ENCODE peak calls at places on chromosomes 1 and 21, in eight cellular contexts. Z is endothelial cell of umbilical vein; F is GM23338; G is neuronal stem cell; E is gastrocnemius medialis; U is neural progenitor cell; T is cardiac muscle cell; J is CD8-positive, alpha-beta T cell. N is an unnamed sample.
A peak's percentile ranks its signal among the peaks of the same experiment; 100 is the strongest.

GRCh38 chr1:10415211-10415930 is 14.9 kb upstream of the CENPS start:
- DNase-seq in Z (peak; percentile 84), F (peak; percentile 21), G (no peak), E (peak; percentile 33), U (no peak), T (peak; percentile 87), J (no peak), N (no peak)

GRCh38 chr1:230869499-230869898 is 1.2 kb upstream of the C1orf198 start:
- DNase-seq in Z (no peak), F (no peak), G (no peak), E (no peak), U (no peak), T (peak; percentile 72), J (no peak), N (no peak)

GRCh38 chr1:56029329-56030003 is 549.9 kb downstream of the PLPP3 start:
- DNase-seq in Z (no peak), F (peak; percentile 2), G (no peak), E (no peak), U (no peak), T (no peak), J (no peak), N (no peak)

GRCh38 chr21:35940074-35940927 is 120.0 kb downstream of the SETD4 start:
- DNase-seq in Z (peak; percentile 76), F (peak; percentile 80), G (peak; percentile 71), E (peak; percentile 32), U (peak; percentile 86), T (peak; percentile 89), J (no peak), N (peak; percentile 32)

GRCh38 chr1:156627313-156627880 is 8.2 kb downstream of the HAPLN2 start:
- DNase-seq in Z (peak; percentile 57), F (peak; percentile 75), G (no peak), E (no peak), U (peak; percentile 64), T (peak; percentile 47), J (no peak), N (no peak)

GRCh38 chr1:111620412-111620971 is 903 bp downstream of the RAP1A start:
- DNase-seq in Z (peak; percentile 25), F (peak; percentile 45), G (no peak), E (no peak), U (no peak), T (no peak), J (no peak), N (peak; percentile 48)

GRCh38 chr1:238029126-238029525 is 138.4 kb upstream of the ZP4 start:
- DNase-seq in Z (no peak), F (no peak), G (no peak), E (no peak), U (no peak), T (no peak), J (no peak), N (no peak)

GRCh38 chr1:58401991-58402390 is 144.5 kb downstream of the OMA1 start:
- DNase-seq in Z (peak; percentile 26), F (no peak), G (no peak), E (no peak), U (no peak), T (peak; percentile 41), J (no peak), N (no peak)

GRCh38 chr1:89523597-89524368 is 846 bp upstream of the LRRC8B start:
- DNase-seq in Z (peak; percentile 74), F (peak; percentile 75), G (peak; percentile 60), E (peak; percentile 53), U (peak; percentile 85), T (peak; percentile 48), J (no peak), N (peak; percentile 36)

GRCh38 chr1:30036229-30036547 is 687.2 kb downstream of the MATN1 start:
- DNase-seq in Z (no peak), F (no peak), G (no peak), E (no peak), U (no peak), T (no peak), J (no peak), N (no peak)

GRCh38 chr1:42936309-42937078 is 22.2 kb downstream of the SLC2A1 start:
- DNase-seq in Z (no peak), F (no peak), G (no peak), E (peak; percentile 43), U (no peak), T (peak; percentile 60), J (no peak), N (peak; percentile 19)
- H3K4me1 ChIP-seq in Z (peaks cover 21% of the 10 kb centered on the region), F (peaks cover 40% of the 10 kb centered on the region), G (peaks cover 61% of the 10 kb centered on the region), E (peaks cover 5% of the 10 kb centered on the region), U (peaks cover 12% of the 10 kb centered on the region), T (peaks cover 22% of the 10 kb centered on the region), J (peaks cover 79% of the 10 kb centered on the region), N (peaks cover 51% of the 10 kb centered on the region)

GRCh38 chr1:15155191-15155590 is 1.6 kb downstream of the TMEM51 start:
- DNase-seq in Z (no peak), F (no peak), G (no peak), E (no peak), U (no peak), T (no peak), J (no peak), N (no peak)

GRCh38 chr1:15157524-15158399 is 4.2 kb downstream of the TMEM51 start:
- DNase-seq in Z (no peak), F (peak; percentile 34), G (no peak), E (no peak), U (no peak), T (no peak), J (no peak), N (no peak)

GRCh38 chr1:15154480-15155036 is 1.0 kb downstream of the TMEM51 start:
- DNase-seq in Z (no peak), F (peak; percentile 80), G (no peak), E (no peak), U (peak; percentile 73), T (peak; percentile 47), J (no peak), N (peak; percentile 26)

GRCh38 chr1:15156807-15157380 is 3.3 kb downstream of the TMEM51 start:
- DNase-seq in Z (no peak), F (peak; percentile 51), G (no peak), E (no peak), U (peak; percentile 37), T (no peak), J (no peak), N (no peak)

DNA sequence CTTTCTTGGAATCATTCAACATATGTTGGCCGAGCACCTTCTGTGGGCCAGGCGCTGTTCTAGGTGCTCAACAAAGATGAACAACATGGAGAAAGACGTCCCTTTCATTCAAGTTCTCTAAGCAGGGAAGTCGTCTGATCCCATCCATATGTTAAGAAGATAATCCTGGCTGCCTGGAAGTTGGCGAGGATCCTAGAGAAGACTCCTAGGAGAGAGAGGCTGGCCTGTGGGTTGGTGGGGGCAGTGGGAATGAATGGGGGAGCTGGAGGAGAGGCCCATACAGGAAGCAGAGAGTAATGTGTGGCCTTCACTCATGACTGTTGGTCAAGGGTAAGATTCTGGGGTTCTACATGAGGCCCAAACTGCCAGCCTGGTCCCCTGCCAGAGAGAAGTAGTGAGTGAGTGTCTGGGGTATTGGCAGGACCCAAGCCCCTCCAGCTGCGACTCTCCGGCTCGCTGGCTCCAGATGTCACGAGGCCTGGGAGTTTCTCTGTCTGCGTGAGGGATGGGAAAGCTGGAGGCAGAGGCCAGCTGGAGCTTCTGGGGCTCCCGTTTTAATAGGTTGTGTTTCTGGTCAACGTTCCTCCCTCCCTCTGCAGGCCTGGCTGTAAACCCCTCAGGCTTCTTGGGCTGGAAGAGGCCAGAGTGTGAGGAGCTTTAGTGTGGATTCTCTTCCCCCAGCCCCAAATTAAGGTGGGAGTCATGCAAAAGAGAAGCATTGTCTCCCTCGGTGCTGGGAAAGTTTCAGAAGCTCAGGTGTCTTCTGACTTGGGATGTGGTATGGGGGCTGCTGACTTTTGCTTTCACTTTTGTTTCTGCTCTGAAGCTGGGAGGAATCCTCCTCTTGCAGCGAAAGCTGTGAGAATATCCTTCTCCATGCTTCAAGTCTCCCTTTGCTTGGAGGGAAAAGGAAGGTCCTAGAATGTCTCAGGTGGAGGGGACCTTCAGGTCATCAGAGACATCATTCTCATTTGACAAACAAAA is 2.5 kb downstream of the TMEM51 start:
- DNase-seq in Z (no peak), F (no peak), G (no peak), E (no peak), U (no peak), T (peak; percentile 55), J (no peak), N (no peak)
- H3K4me1 ChIP-seq in Z (peaks cover 23% of the 10 kb centered on the region), F (peaks cover 12% of the 10 kb centered on the region), G (peaks cover 6% of the 10 kb centered on the region), E (peaks cover 14% of the 10 kb centered on the region), U (peaks cover 23% of the 10 kb centered on the region), T (peaks cover 20% of the 10 kb centered on the region), J (peaks cover 12% of the 10 kb centered on the region), N (no peaks in the 10 kb centered on the region)

GRCh38 chr1:102099916-102100315 is 103.2 kb upstream of the OLFM3 start:
- DNase-seq in Z (no peak), F (no peak), G (no peak), E (no peak), U (no peak), T (no peak), J (no peak), N (no peak)
- H3K4me1 ChIP-seq in Z (no peaks in the 10 kb centered on the region), F (peaks cover 14% of the 10 kb centered on the region), G (peaks cover 5% of the 10 kb centered on the region), E (no peaks in the 10 kb centered on the region), U (peaks cover 25% of the 10 kb centered on the region), T (no peaks in the 10 kb centered on the region), J (no peaks in the 10 kb centered on the region), N (no peaks in the 10 kb centered on the region)

GRCh38 chr1:25117233-25117823 is 115.0 kb downstream of the SYF2 start:
- DNase-seq in Z (no peak), F (peak; percentile 84), G (no peak), E (no peak), U (peak; percentile 33), T (no peak), J (no peak), N (no peak)

GRCh38 chr1:25120286-25120685 is 112.0 kb downstream of the SYF2 start:
- DNase-seq in Z (no peak), F (no peak), G (no peak), E (no peak), U (no peak), T (no peak), J (no peak), N (no peak)

GRCh38 chr1:25116832-25117231 is 115.5 kb downstream of the SYF2 start:
- DNase-seq in Z (no peak), F (no peak), G (no peak), E (no peak), U (no peak), T (no peak), J (no peak), N (no peak)

GRCh38 chr1:25122747-25123146 is 109.6 kb downstream of the SYF2 start:
- DNase-seq in Z (no peak), F (no peak), G (no peak), E (no peak), U (no peak), T (no peak), J (no peak), N (no peak)

DNA sequence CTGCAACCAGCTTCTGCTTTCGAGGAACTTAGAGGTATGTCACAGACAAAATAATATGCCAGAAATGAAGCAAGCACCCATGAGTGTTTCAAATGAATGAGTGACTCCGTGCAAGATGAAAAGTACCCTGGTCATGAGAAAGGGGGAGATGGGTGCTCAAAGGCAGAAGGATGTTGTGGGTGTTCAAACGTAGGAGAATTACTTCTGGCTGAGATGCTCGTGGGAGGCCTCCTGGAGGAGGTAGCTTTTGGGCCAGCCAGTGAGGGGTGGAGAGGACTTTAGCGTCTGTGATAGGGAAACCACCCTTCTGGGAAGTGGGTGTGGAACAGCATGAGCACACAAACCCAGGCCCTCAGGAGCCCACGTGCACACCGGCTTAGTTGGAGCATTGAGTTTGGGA is 113.7 kb downstream of the SYF2 start:
- DNase-seq in Z (no peak), F (no peak), G (no peak), E (no peak), U (no peak), T (no peak), J (no peak), N (no peak)
- H3K4me1 ChIP-seq in Z (no peaks in the 10 kb centered on the region), F (no peaks in the 10 kb centered on the region), G (no peaks in the 10 kb centered on the region), E (no peaks in the 10 kb centered on the region), U (no peaks in the 10 kb centered on the region), T (no peaks in the 10 kb centered on the region), J (peaks cover 11% of the 10 kb centered on the region), N (no peaks in the 10 kb centered on the region)

GRCh38 chr21:38769253-38769780 is 36.4 kb upstream of the ETS2 start:
- DNase-seq in Z (no peak), F (no peak), G (no peak), E (no peak), U (peak; percentile 26), T (peak; percentile 25), J (no peak), N (no peak)
- H3K4me1 ChIP-seq in Z (peaks cover 15% of the 10 kb centered on the region), F (no peaks in the 10 kb centered on the region), G (peaks cover 9% of the 10 kb centered on the region), E (no peaks in the 10 kb centered on the region), U (peaks cover 11% of the 10 kb centered on the region), T (no peaks in the 10 kb centered on the region), J (peaks cover 21% of the 10 kb centered on the region), N (no peaks in the 10 kb centered on the region)